ENCODE peak calls at places on chromosomes 4 and X, in five cellular contexts. S is activated CD4-positive, alpha-beta T cell treated with anti-CD3 and anti-CD28 coated beads, Interleukin-2, amount 10 ng/mL, durations not matched to agents 7 days and 5 days; U is activated T-helper 9 cell treated with anti-CD3 and anti-CD28 coated beads, Interleukin-2, amount 50 U/mL, for 16 hours; M is globus pallidus; Y is mammary epithelial cell. R is an unnamed sample.
A peak's percentile ranks its signal among the peaks of the same experiment; 100 is the strongest.

GRCh38 chr4:138645289-138645688 is 370.3 kb upstream of the NOCT start:
- DNase-seq in S (no peak), U (no peak), M (no peak), Y (peak; percentile 5), R (peak; percentile 40)

GRCh38 chrX:23616361-23616760 is 50.9 kb upstream of the PRDX4 start:
- DNase-seq in S (no peak), U (no peak), M (peak; percentile 1), Y (peak; percentile 4), R (no peak)

GRCh38 chr4:147714575-147715401 is 17.1 kb upstream of the ARHGAP10 start:
- DNase-seq in S (no peak), U (no peak), M (no peak), Y (peak; percentile 66), R (peak; percentile 95)

GRCh38 chrX:126552313-126553022 is at the start of gene DCAF12L1:
- DNase-seq in S (no peak), U (no peak), M (no peak), Y (no peak), R (no peak)

GRCh38 chr4:105613326-105613725 is 60.9 kb downstream of the ARHGEF38 start:
- DNase-seq in S (no peak), U (no peak), M (no peak), Y (no peak), R (peak; percentile 7)

GRCh38 chr4:54004463-54004862 is 59.9 kb downstream of the CHIC2 start:
- DNase-seq in S (no peak), U (no peak), M (no peak), Y (no peak), R (no peak)

GRCh38 chr4:19254476-19254875 is 997.2 kb upstream of the SLIT2 start:
- DNase-seq in S (no peak), U (no peak), M (no peak), Y (no peak), R (no peak)

GRCh38 chr4:100357542-100357941 is 160.3 kb downstream of the EMCN start:
- DNase-seq in S (no peak), U (no peak), M (no peak), Y (no peak), R (no peak)

GRCh38 chr4:101865501-101866062 is 75.1 kb downstream of the BANK1 start:
- DNase-seq in S (no peak), U (no peak), M (no peak), Y (peak; percentile 28), R (peak; percentile 52)

GRCh38 chrX:57752866-57753265 is 72.8 kb upstream of the NLRP2B start:
- DNase-seq in S (no peak), U (no peak), M (no peak), Y (no peak), R (no peak)

GRCh38 chrX:46561931-46562721 is 11.4 kb upstream of the CHST7 start:
- DNase-seq in S (no peak), U (no peak), M (no peak), Y (no peak), R (no peak)

GRCh38 chrX:138669693-138670092 is 41.8 kb downstream of the FGF13 start:
- DNase-seq in S (no peak), U (no peak), M (no peak), Y (no peak), R (no peak)

GRCh38 chr4:8639021-8639420 is 46.5 kb downstream of the CPZ start:
- DNase-seq in S (no peak), U (no peak), M (no peak), Y (no peak), R (no peak)

GRCh38 chr4:16043820-16044554 is 39.8 kb downstream of the PROM1 start:
- DNase-seq in S (no peak), U (no peak), M (no peak), Y (no peak), R (no peak)

GRCh38 chr4:114396808-114397207 is 201.8 kb upstream of the UGT8 start:
- DNase-seq in S (no peak), U (no peak), M (no peak), Y (peak; percentile 48), R (no peak)

GRCh38 chr4:142615324-142615665 is 230.8 kb downstream of the INPP4B start:
- DNase-seq in S (no peak), U (no peak), M (no peak), Y (peak; percentile 72), R (peak; percentile 38)

GRCh38 chrX:2351999-2352995 is 148.5 kb downstream of the DHRSX start:
- DNase-seq in S (no peak), U (no peak), M (no peak), Y (peak; percentile 66), R (peak; percentile 93)

GRCh38 chrX:45258741-45259402 is 58.2 kb upstream of the DIPK2B start:
- DNase-seq in S (no peak), U (no peak), M (no peak), Y (no peak), R (no peak)

GRCh38 chr4:70945046-70945445 is 42.9 kb downstream of the MOB1B start:
- DNase-seq in S (no peak), U (no peak), M (peak; percentile 35), Y (no peak), R (no peak)

GRCh38 chr4:184416913-184417734 is 57.2 kb downstream of the IRF2 start:
- DNase-seq in S (peak; percentile 76), U (peak; percentile 29), M (no peak), Y (peak; percentile 28), R (no peak)

GRCh38 chr4:37524267-37524666 is 161.9 kb downstream of the RELL1 start:
- DNase-seq in S (no peak), U (no peak), M (no peak), Y (no peak), R (no peak)

GRCh38 chr4:24778427-24779225 is 16.7 kb upstream of the SOD3 start:
- DNase-seq in S (no peak), U (no peak), M (no peak), Y (peak; percentile 48), R (no peak)

R was measured in trophoblast cell.